ENCODE peak calls at places on chromosomes 1 and 21, in four cellular contexts. R, F, V and Y are unnamed samples.

GRCh38 chr1:18561967-18562366 is 68.7 kb upstream of the PAX7 start:
- DNase-seq in V (no peak), F (no peak), R (no peak), Y (no peak)

GRCh38 chr1:46128336-46128735 is 4.1 kb downstream of the PIK3R3 start:
- DNase-seq in V (no peak), F (no peak), R (no peak), Y (no peak)

GRCh38 chr21:31973402-31973944 is 100.7 kb downstream of the HUNK start:
- DNase-seq in F (no peak), R (no peak), V (no peak), Y (no peak)

GRCh38 chr1:114462963-114463362 is 48.0 kb downstream of the TRIM33 start:
- DNase-seq in R (no peak), V (no peak), F (no peak), Y (no peak)

GRCh38 chr1:168342572-168343280 is 62.0 kb downstream of the TBX19 start:
- DNase-seq in F (peak; percentile 82), V (peak; percentile 90), R (peak; percentile 94), Y (peak; percentile 88)

GRCh38 chr1:6461237-6461530 is 4.8 kb downstream of the TNFRSF25 start:
- DNase-seq in V (no peak), R (no peak), F (no peak), Y (peak; percentile 79)

GRCh38 chr1:28296401-28297220 is 32.2 kb upstream of the MED18 start:
- DNase-seq in F (no peak), R (no peak), V (no peak), Y (peak; percentile 67)

GRCh38 chr1:42153598-42153995 is 387 bp downstream of the GUCA2B start:
- DNase-seq in R (no peak), V (no peak), F (no peak), Y (no peak)

GRCh38 chr1:64570267-64570666 is 100.3 kb downstream of the CACHD1 start:
- DNase-seq in V (no peak), F (no peak), R (no peak), Y (no peak)

GRCh38 chr1:109979489-109980091 is 5.0 kb upstream of the AHCYL1 start:
- DNase-seq in V (peak; percentile 49), R (no peak), F (no peak), Y (no peak)

GRCh38 chr1:89407355-89407754 is 43.5 kb downstream of the GBP6 start:
- DNase-seq in F (no peak), R (no peak), V (no peak), Y (no peak)

GRCh38 chr1:203795382-203796222 is at the start of the genes ZBED6 and ZC3H11A:
- DNase-seq in F (peak; percentile 95), V (peak; percentile 100), R (peak; percentile 100), Y (peak; percentile 100)

GRCh38 chr1:116401646-116402176 is 28.7 kb downstream of the ATP1A1 start:
- DNase-seq in V (no peak), F (no peak), R (no peak), Y (no peak)

GRCh38 chr21:33608559-33608958 is 20.1 kb upstream of the DONSON start:
- DNase-seq in V (no peak), F (no peak), R (no peak), Y (no peak)

GRCh38 chr1:221394011-221394544 is 347.8 kb downstream of the DUSP10 start:
- DNase-seq in V (no peak), F (no peak), R (no peak), Y (no peak)

GRCh38 chr1:240786880-240787279 is 174.9 kb upstream of the GREM2 start:
- DNase-seq in R (no peak), F (no peak), V (no peak), Y (no peak)

GRCh38 chr1:56863316-56863992 is 8.9 kb downstream of the C8A start:
- DNase-seq in R (no peak), V (no peak), F (no peak), Y (no peak)

GRCh38 chr1:190312763-190313162 is 164.9 kb downstream of the BRINP3 start:
- DNase-seq in V (no peak), F (no peak), R (no peak), Y (no peak)

GRCh38 chr21:37658994-37659458 is 257.2 kb downstream of the KCNJ6 start:
- DNase-seq in R (peak; percentile 82), F (no peak), V (no peak), Y (no peak)

DNA sequence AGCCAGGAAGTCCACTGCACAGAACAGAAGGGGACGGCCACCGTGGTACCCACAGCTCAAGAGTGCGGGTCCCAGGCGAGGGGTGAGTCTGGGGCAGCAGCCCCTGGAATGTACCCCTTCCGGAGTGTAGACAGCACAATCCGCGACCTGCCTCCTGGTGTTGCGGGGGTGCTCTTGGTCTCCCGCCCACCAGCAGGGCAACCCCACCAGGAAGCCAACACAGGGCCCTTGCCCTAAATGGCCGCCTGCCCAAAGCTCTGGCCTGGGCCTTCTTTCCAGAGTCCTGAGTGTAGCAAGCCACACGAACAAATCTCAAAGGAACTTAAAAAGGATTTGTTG is 1.1 kb upstream of the SLC19A1 start:
- DNase-seq in F (no peak), V (no peak), R (peak; percentile 62), Y (no peak)
- H3K27ac ChIP-seq in F (peak overlapping the region; percentile 16), V (no peak overlapping the region), R (no peak overlapping the region), Y (no peak overlapping the region)

GRCh38 chr1:22159858-22160257 is 17.0 kb upstream of the WNT4 start:
- DNase-seq in F (no peak), V (no peak), R (no peak), Y (no peak)
- H3K27ac ChIP-seq in F (no peak overlapping the region), V (no peak overlapping the region), R (no peak overlapping the region), Y (no peak overlapping the region)

DNA sequence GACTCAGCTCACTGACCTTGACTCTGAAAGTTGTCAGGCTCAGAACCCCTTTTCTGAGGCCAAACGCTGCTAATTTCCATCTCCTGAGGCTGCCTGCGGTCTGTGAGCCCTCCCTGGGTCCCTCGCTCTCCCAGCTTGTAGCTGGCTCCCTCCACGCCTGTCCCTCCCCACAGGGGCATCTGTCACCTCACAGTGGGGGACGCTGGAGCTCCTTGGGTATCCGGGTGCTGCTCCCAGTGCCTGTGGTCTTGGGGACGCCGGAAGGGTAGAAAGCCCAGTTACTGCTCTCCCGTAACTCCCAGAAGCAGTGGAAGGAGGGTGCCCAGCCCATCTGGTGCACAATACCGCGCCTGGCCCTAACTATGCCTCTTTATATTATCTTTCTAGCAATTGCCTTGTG is 13.0 kb upstream of the MMEL1 start:
- DNase-seq in V (peak; percentile 32), F (no peak), R (peak; percentile 51), Y (peak; percentile 21)
- H3K27ac ChIP-seq in V (no peak overlapping the region), F (no peak overlapping the region), R (no peak overlapping the region), Y (no peak overlapping the region)

DNA sequence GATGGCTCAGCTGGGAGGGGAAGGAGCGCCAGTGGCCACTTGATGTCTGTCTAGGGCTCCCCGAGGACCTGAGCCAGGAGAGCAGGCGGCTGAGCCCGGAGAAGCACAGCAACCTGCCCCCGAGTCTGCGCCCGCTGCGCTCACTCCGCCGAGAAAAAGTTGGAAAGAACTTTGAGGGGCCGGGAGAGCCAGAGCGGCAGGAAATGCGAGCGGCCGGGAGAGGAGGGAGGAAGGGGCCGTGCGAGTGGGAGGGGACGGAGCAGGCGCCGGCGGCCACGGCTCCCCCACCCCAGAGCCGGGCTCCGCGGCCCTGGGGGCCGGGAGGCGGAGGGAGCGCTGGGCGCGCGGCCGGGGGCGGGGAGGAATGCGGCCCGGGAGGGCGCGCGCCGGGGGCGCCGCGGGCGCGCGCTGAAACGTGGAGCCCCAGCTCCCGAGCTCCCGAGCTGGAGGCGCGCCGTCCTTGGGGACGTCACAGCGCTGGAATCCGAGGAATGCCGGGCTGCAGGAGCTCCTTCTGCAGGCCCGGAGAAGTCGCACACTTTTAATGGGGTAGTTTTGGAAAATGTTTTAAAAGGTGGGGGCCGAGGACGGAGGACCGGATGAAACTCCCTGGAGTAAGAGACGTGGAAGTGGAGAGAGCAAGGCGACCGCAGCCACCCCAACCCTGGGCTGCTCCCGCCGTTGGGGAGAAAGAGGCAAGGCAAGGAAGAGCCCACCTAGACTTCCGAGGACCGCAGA is at the start of gene PTPN14:
- DNase-seq in V (peak; percentile 94), F (peak; percentile 85), R (peak; percentile 92), Y (peak; percentile 90)
- H3K27ac ChIP-seq in V (peak within 1 kb of the TSS; percentile 95), F (peak within 1 kb of the TSS; percentile 87), R (peak within 1 kb of the TSS; percentile 100), Y (peak within 1 kb of the TSS; percentile 98)

GRCh38 chr21:41726058-41726558 is 40.7 kb downstream of the RIPK4 start:
- DNase-seq in V (peak; percentile 51), F (no peak), R (no peak), Y (no peak)
- H3K27ac ChIP-seq in V (no peak overlapping the region), F (peak overlapping the region; percentile 69), R (peak overlapping the region; percentile 91), Y (no peak overlapping the region)

DNA sequence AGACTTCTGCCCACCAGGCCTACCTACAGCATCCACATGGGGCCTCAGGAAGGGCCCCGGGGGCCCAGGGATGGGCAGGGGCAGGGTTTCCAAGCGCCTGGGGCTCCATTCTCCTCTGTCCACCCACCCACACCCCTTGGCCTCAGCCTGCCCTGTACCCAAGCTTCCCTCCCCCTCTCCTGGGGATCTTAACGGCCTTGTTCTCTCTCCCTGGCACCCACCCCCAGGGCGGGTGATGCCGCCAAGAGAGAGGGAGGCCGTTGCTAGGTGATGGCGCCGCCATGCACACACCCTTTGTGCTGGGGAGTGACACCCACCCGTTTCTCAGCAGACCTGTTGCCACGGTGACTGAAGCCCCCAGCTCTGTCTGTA is 7.5 kb downstream of the GPR37L1 start:
- DNase-seq in R (no peak), F (no peak), V (no peak), Y (peak; percentile 73)
- H3K27ac ChIP-seq in R (peak overlapping the region; percentile 84), F (no peak overlapping the region), V (no peak overlapping the region), Y (no peak overlapping the region)